ENCODE peak calls at places on chromosomes 13 and 19, in six cellular contexts. One of them, this sample, is unnamed.

GRCh38 chr13:85588359-85588758 is 210.9 kb downstream of the SLITRK6 start:
- DNase-seq in stimulated activated naive B cell treated with anti-CD40 and anti-IgM and Interleukin-4, amounts not matched to agents 10 μg/mL and 1 μg/mL and 100 μg/mL, for 72 hours: no peak
- DNase-seq in esophagus squamous epithelium: no peak
- DNase-seq in iris pigment epithelial cell: no peak
- DNase-seq in mesenchymal stem cell: no peak
- DNase-seq in thoracic aorta: no peak
- DNase-seq in this sample: no peak

GRCh38 chr13:43133792-43134191 is 110.4 kb downstream of the DNAJC15 start:
- DNase-seq in esophagus squamous epithelium: no peak
- DNase-seq in thoracic aorta: no peak
- DNase-seq in mesenchymal stem cell: no peak
- DNase-seq in iris pigment epithelial cell: no peak
- DNase-seq in stimulated activated naive B cell treated with anti-CD40 and anti-IgM and Interleukin-4, amounts not matched to agents 10 μg/mL and 1 μg/mL and 100 μg/mL, for 72 hours: no peak
- DNase-seq in this sample: no peak

GRCh38 chr13:42561752-42562467 is 12.0 kb upstream of the TNFSF11 start:
- DNase-seq in stimulated activated naive B cell treated with anti-CD40 and anti-IgM and Interleukin-4, amounts not matched to agents 10 μg/mL and 1 μg/mL and 100 μg/mL, for 72 hours: no peak
- DNase-seq in mesenchymal stem cell: peak; percentile 43
- DNase-seq in esophagus squamous epithelium: no peak
- DNase-seq in iris pigment epithelial cell: peak; percentile 57
- DNase-seq in thoracic aorta: no peak
- DNase-seq in this sample: no peak

GRCh38 chr19:47438793-47439220 is 19.5 kb upstream of the MEIS3 start:
- DNase-seq in stimulated activated naive B cell treated with anti-CD40 and anti-IgM and Interleukin-4, amounts not matched to agents 10 μg/mL and 1 μg/mL and 100 μg/mL, for 72 hours: no peak
- DNase-seq in mesenchymal stem cell: no peak
- DNase-seq in esophagus squamous epithelium: no peak
- DNase-seq in iris pigment epithelial cell: no peak
- DNase-seq in thoracic aorta: no peak
- DNase-seq in this sample: no peak

GRCh38 chr13:63636231-63636993 is 2220.8 kb upstream of the PCDH20 start:
- DNase-seq in stimulated activated naive B cell treated with anti-CD40 and anti-IgM and Interleukin-4, amounts not matched to agents 10 μg/mL and 1 μg/mL and 100 μg/mL, for 72 hours: no peak
- DNase-seq in esophagus squamous epithelium: no peak
- DNase-seq in mesenchymal stem cell: no peak
- DNase-seq in thoracic aorta: no peak
- DNase-seq in iris pigment epithelial cell: peak; percentile 5
- DNase-seq in this sample: peak; percentile 15

GRCh38 chr19:13138171-13138915 is 11.8 kb downstream of the STX10 start:
- DNase-seq in mesenchymal stem cell: no peak
- DNase-seq in iris pigment epithelial cell: no peak
- DNase-seq in stimulated activated naive B cell treated with anti-CD40 and anti-IgM and Interleukin-4, amounts not matched to agents 10 μg/mL and 1 μg/mL and 100 μg/mL, for 72 hours: no peak
- DNase-seq in thoracic aorta: no peak
- DNase-seq in esophagus squamous epithelium: no peak
- DNase-seq in this sample: no peak

GRCh38 chr19:29807178-29807577 is 4.6 kb upstream of the CCNE1 start:
- DNase-seq in iris pigment epithelial cell: no peak
- DNase-seq in stimulated activated naive B cell treated with anti-CD40 and anti-IgM and Interleukin-4, amounts not matched to agents 10 μg/mL and 1 μg/mL and 100 μg/mL, for 72 hours: no peak
- DNase-seq in esophagus squamous epithelium: no peak
- DNase-seq in thoracic aorta: no peak
- DNase-seq in mesenchymal stem cell: no peak
- DNase-seq in this sample: no peak

GRCh38 chr19:48964205-48965032 is 690 bp upstream of the FTL start:
- DNase-seq in iris pigment epithelial cell: peak; percentile 78
- DNase-seq in stimulated activated naive B cell treated with anti-CD40 and anti-IgM and Interleukin-4, amounts not matched to agents 10 μg/mL and 1 μg/mL and 100 μg/mL, for 72 hours: no peak
- DNase-seq in thoracic aorta: no peak
- DNase-seq in esophagus squamous epithelium: no peak
- DNase-seq in mesenchymal stem cell: peak; percentile 86
- DNase-seq in this sample: no peak

GRCh38 chr13:48412881-48413351 is at the start of gene LPAR6:
- DNase-seq in iris pigment epithelial cell: peak; percentile 82
- DNase-seq in stimulated activated naive B cell treated with anti-CD40 and anti-IgM and Interleukin-4, amounts not matched to agents 10 μg/mL and 1 μg/mL and 100 μg/mL, for 72 hours: no peak
- DNase-seq in mesenchymal stem cell: peak; percentile 87
- DNase-seq in esophagus squamous epithelium: no peak
- DNase-seq in thoracic aorta: no peak
- DNase-seq in this sample: no peak

GRCh38 chr13:113034451-113035208 is 65.6 kb downstream of the MCF2L start:
- DNase-seq in stimulated activated naive B cell treated with anti-CD40 and anti-IgM and Interleukin-4, amounts not matched to agents 10 μg/mL and 1 μg/mL and 100 μg/mL, for 72 hours: no peak
- DNase-seq in esophagus squamous epithelium: no peak
- DNase-seq in mesenchymal stem cell: peak; percentile 52
- DNase-seq in thoracic aorta: no peak
- DNase-seq in iris pigment epithelial cell: peak; percentile 52
- DNase-seq in this sample: peak; percentile 59

GRCh38 chr13:93727301-93728141 is 500.9 kb downstream of the GPC6 start:
- DNase-seq in mesenchymal stem cell: peak; percentile 59
- DNase-seq in stimulated activated naive B cell treated with anti-CD40 and anti-IgM and Interleukin-4, amounts not matched to agents 10 μg/mL and 1 μg/mL and 100 μg/mL, for 72 hours: no peak
- DNase-seq in esophagus squamous epithelium: no peak
- DNase-seq in iris pigment epithelial cell: peak; percentile 61
- DNase-seq in thoracic aorta: no peak
- DNase-seq in this sample: no peak

GRCh38 chr13:51614350-51614786 is 30.1 kb downstream of the WDFY2 start:
- DNase-seq in mesenchymal stem cell: no peak
- DNase-seq in thoracic aorta: no peak
- DNase-seq in iris pigment epithelial cell: no peak
- DNase-seq in stimulated activated naive B cell treated with anti-CD40 and anti-IgM and Interleukin-4, amounts not matched to agents 10 μg/mL and 1 μg/mL and 100 μg/mL, for 72 hours: peak; percentile 21
- DNase-seq in esophagus squamous epithelium: no peak
- DNase-seq in this sample: peak; percentile 82

GRCh38 chr19:48836089-48837017 is at the start of gene HSD17B14:
- DNase-seq in stimulated activated naive B cell treated with anti-CD40 and anti-IgM and Interleukin-4, amounts not matched to agents 10 μg/mL and 1 μg/mL and 100 μg/mL, for 72 hours: no peak
- DNase-seq in esophagus squamous epithelium: no peak
- DNase-seq in mesenchymal stem cell: peak; percentile 90
- DNase-seq in thoracic aorta: no peak
- DNase-seq in iris pigment epithelial cell: peak; percentile 38
- DNase-seq in this sample: peak; percentile 47

GRCh38 chr19:18687740-18688465 is 4.4 kb downstream of the CRTC1 start:
- DNase-seq in iris pigment epithelial cell: no peak
- DNase-seq in stimulated activated naive B cell treated with anti-CD40 and anti-IgM and Interleukin-4, amounts not matched to agents 10 μg/mL and 1 μg/mL and 100 μg/mL, for 72 hours: no peak
- DNase-seq in esophagus squamous epithelium: no peak
- DNase-seq in mesenchymal stem cell: no peak
- DNase-seq in thoracic aorta: no peak
- DNase-seq in this sample: no peak

GRCh38 chr13:39767791-39768564 is 112.5 kb downstream of the COG6 start:
- DNase-seq in iris pigment epithelial cell: no peak
- DNase-seq in mesenchymal stem cell: no peak
- DNase-seq in thoracic aorta: no peak
- DNase-seq in esophagus squamous epithelium: no peak
- DNase-seq in stimulated activated naive B cell treated with anti-CD40 and anti-IgM and Interleukin-4, amounts not matched to agents 10 μg/mL and 1 μg/mL and 100 μg/mL, for 72 hours: no peak
- DNase-seq in this sample: no peak

GRCh38 chr19:50639121-50640112 is at the start of gene SYT3:
- DNase-seq in thoracic aorta: no peak
- DNase-seq in esophagus squamous epithelium: no peak
- DNase-seq in stimulated activated naive B cell treated with anti-CD40 and anti-IgM and Interleukin-4, amounts not matched to agents 10 μg/mL and 1 μg/mL and 100 μg/mL, for 72 hours: peak; percentile 20
- DNase-seq in iris pigment epithelial cell: peak; percentile 56
- DNase-seq in mesenchymal stem cell: no peak
- DNase-seq in this sample: peak; percentile 79

This sample was measured in BE2C.